ENCODE peak calls at places on chromosomes 11 and 22, in ten cellular contexts. One of them, this sample, is unnamed.

GRCh38 chr22:46900549-46900948 is 138.1 kb downstream of the TBC1D22A start:
- DNase-seq in activated CD4-positive, alpha-beta T cell treated with anti-CD3 and anti-CD28 coated beads for 24 hours: no peak
- DNase-seq in NCI-H460: no peak
- DNase-seq in NAMALWA: no peak
- DNase-seq in HT1080: no peak
- DNase-seq in lower lobe of right lung: no peak
- DNase-seq in NCI-H1105 treated with DMSO at 0.1 percent for 48 hours: no peak
- DNase-seq in Ammon's horn: no peak
- DNase-seq in foreskin fibroblast: no peak
- DNase-seq in C1 segment of cervical spinal cord: no peak
- DNase-seq in this sample: no peak

GRCh38 chr11:69674267-69674885 is 777 bp downstream of the LTO1 start:
- DNase-seq in activated CD4-positive, alpha-beta T cell treated with anti-CD3 and anti-CD28 coated beads for 24 hours: no peak
- DNase-seq in NCI-H460: no peak
- DNase-seq in NAMALWA: no peak
- DNase-seq in HT1080: peak
- DNase-seq in lower lobe of right lung: no peak
- DNase-seq in NCI-H1105 treated with DMSO at 0.1 percent for 48 hours: no peak
- DNase-seq in Ammon's horn: no peak
- DNase-seq in foreskin fibroblast: peak
- DNase-seq in C1 segment of cervical spinal cord: no peak
- DNase-seq in this sample: peak

GRCh38 chr11:71453911-71454304 is 905 bp downstream of the NADSYN1 start:
- DNase-seq in activated CD4-positive, alpha-beta T cell treated with anti-CD3 and anti-CD28 coated beads for 24 hours: no peak
- DNase-seq in NCI-H460: no peak
- DNase-seq in NAMALWA: peak
- DNase-seq in HT1080: no peak
- DNase-seq in lower lobe of right lung: no peak
- DNase-seq in NCI-H1105 treated with DMSO at 0.1 percent for 48 hours: no peak
- DNase-seq in Ammon's horn: no peak
- DNase-seq in foreskin fibroblast: no peak
- DNase-seq in C1 segment of cervical spinal cord: no peak
- DNase-seq in this sample: no peak

GRCh38 chr22:45866398-45867117 is 110.4 kb downstream of the WNT7B start:
- DNase-seq in activated CD4-positive, alpha-beta T cell treated with anti-CD3 and anti-CD28 coated beads for 24 hours: no peak
- DNase-seq in NCI-H460: no peak
- DNase-seq in NAMALWA: no peak
- DNase-seq in HT1080: no peak
- DNase-seq in lower lobe of right lung: peak
- DNase-seq in NCI-H1105 treated with DMSO at 0.1 percent for 48 hours: no peak
- DNase-seq in Ammon's horn: no peak
- DNase-seq in foreskin fibroblast: peak
- DNase-seq in C1 segment of cervical spinal cord: no peak
- DNase-seq in this sample: no peak

GRCh38 chr11:19846654-19847330 is 134.2 kb downstream of the NAV2 start:
- DNase-seq in activated CD4-positive, alpha-beta T cell treated with anti-CD3 and anti-CD28 coated beads for 24 hours: no peak
- DNase-seq in NCI-H460: no peak
- DNase-seq in NAMALWA: no peak
- DNase-seq in HT1080: no peak
- DNase-seq in lower lobe of right lung: no peak
- DNase-seq in NCI-H1105 treated with DMSO at 0.1 percent for 48 hours: peak
- DNase-seq in Ammon's horn: peak
- DNase-seq in foreskin fibroblast: peak
- DNase-seq in C1 segment of cervical spinal cord: no peak
- DNase-seq in this sample: no peak

GRCh38 chr22:45818130-45819085 is 146.8 kb downstream of the ATXN10 start:
- DNase-seq in activated CD4-positive, alpha-beta T cell treated with anti-CD3 and anti-CD28 coated beads for 24 hours: no peak
- DNase-seq in NCI-H460: no peak
- DNase-seq in NAMALWA: no peak
- DNase-seq in HT1080: no peak
- DNase-seq in lower lobe of right lung: no peak
- DNase-seq in NCI-H1105 treated with DMSO at 0.1 percent for 48 hours: no peak
- DNase-seq in Ammon's horn: peak
- DNase-seq in foreskin fibroblast: peak
- DNase-seq in C1 segment of cervical spinal cord: peak
- DNase-seq in this sample: no peak

GRCh38 chr11:539971-540481 is 2.7 kb downstream of the LRRC56 start:
- DNase-seq in activated CD4-positive, alpha-beta T cell treated with anti-CD3 and anti-CD28 coated beads for 24 hours: no peak
- DNase-seq in NCI-H460: no peak
- DNase-seq in NAMALWA: no peak
- DNase-seq in HT1080: no peak
- DNase-seq in lower lobe of right lung: no peak
- DNase-seq in NCI-H1105 treated with DMSO at 0.1 percent for 48 hours: no peak
- DNase-seq in Ammon's horn: no peak
- DNase-seq in foreskin fibroblast: no peak
- DNase-seq in C1 segment of cervical spinal cord: no peak
- DNase-seq in this sample: no peak

GRCh38 chr11:9357041-9357440 is 27.4 kb upstream of the IPO7 start:
- DNase-seq in activated CD4-positive, alpha-beta T cell treated with anti-CD3 and anti-CD28 coated beads for 24 hours: no peak
- DNase-seq in NCI-H460: no peak
- DNase-seq in NAMALWA: no peak
- DNase-seq in HT1080: no peak
- DNase-seq in lower lobe of right lung: no peak
- DNase-seq in NCI-H1105 treated with DMSO at 0.1 percent for 48 hours: no peak
- DNase-seq in Ammon's horn: no peak
- DNase-seq in foreskin fibroblast: no peak
- DNase-seq in C1 segment of cervical spinal cord: no peak
- DNase-seq in this sample: no peak

GRCh38 chr22:35116269-35116668 is 50.3 kb downstream of the ISX start:
- DNase-seq in activated CD4-positive, alpha-beta T cell treated with anti-CD3 and anti-CD28 coated beads for 24 hours: no peak
- DNase-seq in NCI-H460: no peak
- DNase-seq in NAMALWA: no peak
- DNase-seq in HT1080: no peak
- DNase-seq in lower lobe of right lung: no peak
- DNase-seq in NCI-H1105 treated with DMSO at 0.1 percent for 48 hours: no peak
- DNase-seq in Ammon's horn: no peak
- DNase-seq in foreskin fibroblast: no peak
- DNase-seq in C1 segment of cervical spinal cord: no peak
- DNase-seq in this sample: no peak

GRCh38 chr11:116312560-116313340 is 460.0 kb downstream of the BUD13 start:
- DNase-seq in activated CD4-positive, alpha-beta T cell treated with anti-CD3 and anti-CD28 coated beads for 24 hours: no peak
- DNase-seq in NCI-H460: no peak
- DNase-seq in NAMALWA: no peak
- DNase-seq in HT1080: peak
- DNase-seq in lower lobe of right lung: peak
- DNase-seq in NCI-H1105 treated with DMSO at 0.1 percent for 48 hours: peak
- DNase-seq in Ammon's horn: peak
- DNase-seq in foreskin fibroblast: no peak
- DNase-seq in C1 segment of cervical spinal cord: peak
- DNase-seq in this sample: no peak

GRCh38 chr22:47388778-47389177 is 626.3 kb downstream of the TBC1D22A start:
- DNase-seq in activated CD4-positive, alpha-beta T cell treated with anti-CD3 and anti-CD28 coated beads for 24 hours: no peak
- DNase-seq in NCI-H460: no peak
- DNase-seq in NAMALWA: no peak
- DNase-seq in HT1080: no peak
- DNase-seq in lower lobe of right lung: no peak
- DNase-seq in NCI-H1105 treated with DMSO at 0.1 percent for 48 hours: no peak
- DNase-seq in Ammon's horn: no peak
- DNase-seq in foreskin fibroblast: no peak
- DNase-seq in C1 segment of cervical spinal cord: no peak
- DNase-seq in this sample: no peak

GRCh38 chr22:50136431-50137047 is 34.0 kb upstream of the PANX2 start:
- DNase-seq in activated CD4-positive, alpha-beta T cell treated with anti-CD3 and anti-CD28 coated beads for 24 hours: no peak
- DNase-seq in NCI-H460: no peak
- DNase-seq in NAMALWA: no peak
- DNase-seq in HT1080: no peak
- DNase-seq in lower lobe of right lung: no peak
- DNase-seq in NCI-H1105 treated with DMSO at 0.1 percent for 48 hours: peak
- DNase-seq in Ammon's horn: no peak
- DNase-seq in foreskin fibroblast: peak
- DNase-seq in C1 segment of cervical spinal cord: no peak
- DNase-seq in this sample: no peak

GRCh38 chr11:64718780-64719124 is 4.2 kb downstream of the NRXN2 start:
- DNase-seq in activated CD4-positive, alpha-beta T cell treated with anti-CD3 and anti-CD28 coated beads for 24 hours: no peak
- DNase-seq in NCI-H460: no peak
- DNase-seq in NAMALWA: no peak
- DNase-seq in HT1080: no peak
- DNase-seq in lower lobe of right lung: no peak
- DNase-seq in NCI-H1105 treated with DMSO at 0.1 percent for 48 hours: no peak
- DNase-seq in Ammon's horn: no peak
- DNase-seq in foreskin fibroblast: no peak
- DNase-seq in C1 segment of cervical spinal cord: no peak
- DNase-seq in this sample: no peak

GRCh38 chr11:67392182-67392715 is 463 bp downstream of the RAD9A start:
- DNase-seq in activated CD4-positive, alpha-beta T cell treated with anti-CD3 and anti-CD28 coated beads for 24 hours: no peak
- DNase-seq in NCI-H460: no peak
- DNase-seq in NAMALWA: no peak
- DNase-seq in HT1080: no peak
- DNase-seq in lower lobe of right lung: peak
- DNase-seq in NCI-H1105 treated with DMSO at 0.1 percent for 48 hours: no peak
- DNase-seq in Ammon's horn: no peak
- DNase-seq in foreskin fibroblast: no peak
- DNase-seq in C1 segment of cervical spinal cord: no peak
- DNase-seq in this sample: no peak

GRCh38 chr11:33475999-33476398 is 218.8 kb downstream of the HIPK3 start:
- DNase-seq in activated CD4-positive, alpha-beta T cell treated with anti-CD3 and anti-CD28 coated beads for 24 hours: no peak
- DNase-seq in NCI-H460: no peak
- DNase-seq in NAMALWA: peak
- DNase-seq in HT1080: no peak
- DNase-seq in lower lobe of right lung: no peak
- DNase-seq in NCI-H1105 treated with DMSO at 0.1 percent for 48 hours: peak
- DNase-seq in Ammon's horn: peak
- DNase-seq in foreskin fibroblast: peak
- DNase-seq in C1 segment of cervical spinal cord: no peak
- DNase-seq in this sample: no peak

GRCh38 chr11:26507229-26507628 is 64.8 kb downstream of the MUC15 start:
- DNase-seq in activated CD4-positive, alpha-beta T cell treated with anti-CD3 and anti-CD28 coated beads for 24 hours: no peak
- DNase-seq in NCI-H460: no peak
- DNase-seq in NAMALWA: no peak
- DNase-seq in HT1080: no peak
- DNase-seq in lower lobe of right lung: no peak
- DNase-seq in NCI-H1105 treated with DMSO at 0.1 percent for 48 hours: no peak
- DNase-seq in Ammon's horn: no peak
- DNase-seq in foreskin fibroblast: no peak
- DNase-seq in C1 segment of cervical spinal cord: no peak
- DNase-seq in this sample: no peak

GRCh38 chr11:67648140-67648795 is 2.3 kb downstream of the ACY3 start:
- DNase-seq in activated CD4-positive, alpha-beta T cell treated with anti-CD3 and anti-CD28 coated beads for 24 hours: peak
- DNase-seq in NCI-H460: peak
- DNase-seq in NAMALWA: peak
- DNase-seq in HT1080: peak
- DNase-seq in lower lobe of right lung: no peak
- DNase-seq in NCI-H1105 treated with DMSO at 0.1 percent for 48 hours: peak
- DNase-seq in Ammon's horn: no peak
- DNase-seq in foreskin fibroblast: no peak
- DNase-seq in C1 segment of cervical spinal cord: no peak
- DNase-seq in this sample: no peak

GRCh38 chr11:126191379-126192073 is 19.9 kb downstream of the RPUSD4 start:
- DNase-seq in activated CD4-positive, alpha-beta T cell treated with anti-CD3 and anti-CD28 coated beads for 24 hours: no peak
- DNase-seq in NCI-H460: no peak
- DNase-seq in NAMALWA: no peak
- DNase-seq in HT1080: no peak
- DNase-seq in lower lobe of right lung: no peak
- DNase-seq in NCI-H1105 treated with DMSO at 0.1 percent for 48 hours: no peak
- DNase-seq in Ammon's horn: no peak
- DNase-seq in foreskin fibroblast: no peak
- DNase-seq in C1 segment of cervical spinal cord: no peak
- DNase-seq in this sample: no peak

GRCh38 chr11:19673924-19674390 is 38.7 kb upstream of the NAV2 start:
- DNase-seq in activated CD4-positive, alpha-beta T cell treated with anti-CD3 and anti-CD28 coated beads for 24 hours: no peak
- DNase-seq in NCI-H460: no peak
- DNase-seq in NAMALWA: no peak
- DNase-seq in HT1080: no peak
- DNase-seq in lower lobe of right lung: peak
- DNase-seq in NCI-H1105 treated with DMSO at 0.1 percent for 48 hours: peak
- DNase-seq in Ammon's horn: peak
- DNase-seq in foreskin fibroblast: peak
- DNase-seq in C1 segment of cervical spinal cord: peak
- DNase-seq in this sample: no peak

GRCh38 chr11:114058026-114058706 is 1.3 kb upstream of the ZBTB16 start:
- DNase-seq in activated CD4-positive, alpha-beta T cell treated with anti-CD3 and anti-CD28 coated beads for 24 hours: no peak
- DNase-seq in NCI-H460: no peak
- DNase-seq in NAMALWA: no peak
- DNase-seq in HT1080: no peak
- DNase-seq in lower lobe of right lung: peak
- DNase-seq in NCI-H1105 treated with DMSO at 0.1 percent for 48 hours: no peak
- DNase-seq in Ammon's horn: no peak
- DNase-seq in foreskin fibroblast: no peak
- DNase-seq in C1 segment of cervical spinal cord: no peak
- DNase-seq in this sample: no peak

GRCh38 chr22:21672107-21672629 is 6.4 kb downstream of the PPIL2 start:
- DNase-seq in activated CD4-positive, alpha-beta T cell treated with anti-CD3 and anti-CD28 coated beads for 24 hours: no peak
- DNase-seq in NCI-H460: no peak
- DNase-seq in NAMALWA: no peak
- DNase-seq in HT1080: no peak
- DNase-seq in lower lobe of right lung: no peak
- DNase-seq in NCI-H1105 treated with DMSO at 0.1 percent for 48 hours: no peak
- DNase-seq in Ammon's horn: no peak
- DNase-seq in foreskin fibroblast: no peak
- DNase-seq in C1 segment of cervical spinal cord: no peak
- DNase-seq in this sample: no peak

GRCh38 chr22:26546282-26546681 is 34.0 kb upstream of the TFIP11 start:
- DNase-seq in activated CD4-positive, alpha-beta T cell treated with anti-CD3 and anti-CD28 coated beads for 24 hours: no peak
- DNase-seq in NCI-H460: no peak
- DNase-seq in NAMALWA: no peak
- DNase-seq in HT1080: no peak
- DNase-seq in lower lobe of right lung: no peak
- DNase-seq in NCI-H1105 treated with DMSO at 0.1 percent for 48 hours: peak
- DNase-seq in Ammon's horn: peak
- DNase-seq in foreskin fibroblast: no peak
- DNase-seq in C1 segment of cervical spinal cord: no peak
- DNase-seq in this sample: no peak

GRCh38 chr22:43883719-43884415 is 7.9 kb downstream of the PNPLA5 start:
- DNase-seq in activated CD4-positive, alpha-beta T cell treated with anti-CD3 and anti-CD28 coated beads for 24 hours: no peak
- DNase-seq in NCI-H460: no peak
- DNase-seq in NAMALWA: no peak
- DNase-seq in HT1080: no peak
- DNase-seq in lower lobe of right lung: no peak
- DNase-seq in NCI-H1105 treated with DMSO at 0.1 percent for 48 hours: no peak
- DNase-seq in Ammon's horn: no peak
- DNase-seq in foreskin fibroblast: no peak
- DNase-seq in C1 segment of cervical spinal cord: no peak
- DNase-seq in this sample: no peak

GRCh38 chr11:33258631-33259184 is 1.5 kb downstream of the HIPK3 start:
- DNase-seq in activated CD4-positive, alpha-beta T cell treated with anti-CD3 and anti-CD28 coated beads for 24 hours: no peak
- DNase-seq in NCI-H460: no peak
- DNase-seq in NAMALWA: peak
- DNase-seq in HT1080: no peak
- DNase-seq in lower lobe of right lung: no peak
- DNase-seq in NCI-H1105 treated with DMSO at 0.1 percent for 48 hours: peak
- DNase-seq in Ammon's horn: no peak
- DNase-seq in foreskin fibroblast: no peak
- DNase-seq in C1 segment of cervical spinal cord: no peak
- DNase-seq in this sample: no peak

GRCh38 chr22:46172522-46172921 is 22.2 kb downstream of the PPARA start:
- DNase-seq in activated CD4-positive, alpha-beta T cell treated with anti-CD3 and anti-CD28 coated beads for 24 hours: no peak
- DNase-seq in NCI-H460: no peak
- DNase-seq in NAMALWA: no peak
- DNase-seq in HT1080: no peak
- DNase-seq in lower lobe of right lung: no peak
- DNase-seq in NCI-H1105 treated with DMSO at 0.1 percent for 48 hours: no peak
- DNase-seq in Ammon's horn: no peak
- DNase-seq in foreskin fibroblast: no peak
- DNase-seq in C1 segment of cervical spinal cord: no peak
- DNase-seq in this sample: no peak

GRCh38 chr11:17597770-17598169 is 50.7 kb downstream of the OTOG start:
- DNase-seq in activated CD4-positive, alpha-beta T cell treated with anti-CD3 and anti-CD28 coated beads for 24 hours: no peak
- DNase-seq in NCI-H460: no peak
- DNase-seq in NAMALWA: no peak
- DNase-seq in HT1080: no peak
- DNase-seq in lower lobe of right lung: no peak
- DNase-seq in NCI-H1105 treated with DMSO at 0.1 percent for 48 hours: no peak
- DNase-seq in Ammon's horn: no peak
- DNase-seq in foreskin fibroblast: no peak
- DNase-seq in C1 segment of cervical spinal cord: no peak
- DNase-seq in this sample: no peak

GRCh38 chr22:49712195-49712791 is 115.4 kb downstream of the BRD1 start:
- DNase-seq in activated CD4-positive, alpha-beta T cell treated with anti-CD3 and anti-CD28 coated beads for 24 hours: no peak
- DNase-seq in NCI-H460: peak
- DNase-seq in NAMALWA: no peak
- DNase-seq in HT1080: no peak
- DNase-seq in lower lobe of right lung: no peak
- DNase-seq in NCI-H1105 treated with DMSO at 0.1 percent for 48 hours: no peak
- DNase-seq in Ammon's horn: no peak
- DNase-seq in foreskin fibroblast: peak
- DNase-seq in C1 segment of cervical spinal cord: no peak
- DNase-seq in this sample: no peak

GRCh38 chr11:120135838-120136237 is 2.1 kb downstream of the TRIM29 start:
- DNase-seq in activated CD4-positive, alpha-beta T cell treated with anti-CD3 and anti-CD28 coated beads for 24 hours: no peak
- DNase-seq in NCI-H460: no peak
- DNase-seq in NAMALWA: no peak
- DNase-seq in HT1080: no peak
- DNase-seq in lower lobe of right lung: peak
- DNase-seq in NCI-H1105 treated with DMSO at 0.1 percent for 48 hours: no peak
- DNase-seq in Ammon's horn: no peak
- DNase-seq in foreskin fibroblast: no peak
- DNase-seq in C1 segment of cervical spinal cord: no peak
- DNase-seq in this sample: no peak

This sample was measured in HCEC 1CT.